ENCODE peak calls at places on chromosomes 11 and 22, in four cellular contexts. One of them, this sample, is unnamed.
A peak's percentile ranks its signal among the peaks of the same experiment; 100 is the strongest.

GRCh38 chr11:32266611-32267010 is 168.7 kb downstream of the WT1 start:
- DNase-seq in neural progenitor cell: no peak
- DNase-seq in heart right ventricle: no peak
- DNase-seq in cardiac muscle cell: no peak
- DNase-seq in this sample: no peak

GRCh38 chr11:105071060-105071732 is 26.1 kb upstream of the CARD16 start:
- DNase-seq in heart right ventricle: no peak
- DNase-seq in cardiac muscle cell: no peak
- DNase-seq in neural progenitor cell: no peak
- DNase-seq in this sample: no peak

GRCh38 chr22:23772315-23773246 is at the start of gene MMP11:
- DNase-seq in heart right ventricle: peak; percentile 61
- DNase-seq in cardiac muscle cell: peak; percentile 71
- DNase-seq in neural progenitor cell: peak; percentile 88
- DNase-seq in this sample: peak; percentile 89

GRCh38 chr22:44567846-44568493 is 69.9 kb upstream of the RTL6 start:
- DNase-seq in heart right ventricle: peak; percentile 30
- DNase-seq in cardiac muscle cell: peak; percentile 51
- DNase-seq in neural progenitor cell: no peak
- DNase-seq in this sample: no peak

GRCh38 chr22:39592104-39593060 is 21.8 kb downstream of the CACNA1I start:
- DNase-seq in heart right ventricle: no peak
- DNase-seq in cardiac muscle cell: no peak
- DNase-seq in neural progenitor cell: peak; percentile 32
- DNase-seq in this sample: no peak

GRCh38 chr11:63510360-63511130 is 4.7 kb downstream of the LGALS12 start:
- DNase-seq in cardiac muscle cell: no peak
- DNase-seq in heart right ventricle: peak; percentile 42
- DNase-seq in neural progenitor cell: peak; percentile 11
- DNase-seq in this sample: peak; percentile 65

GRCh38 chr11:118792642-118793124 is 1.7 kb upstream of the DDX6 start:
- DNase-seq in neural progenitor cell: peak; percentile 91
- DNase-seq in cardiac muscle cell: peak; percentile 86
- DNase-seq in heart right ventricle: peak; percentile 76
- DNase-seq in this sample: peak; percentile 74

GRCh38 chr11:108774037-108774436 is 109.2 kb downstream of the DDX10 start:
- DNase-seq in neural progenitor cell: no peak
- DNase-seq in cardiac muscle cell: no peak
- DNase-seq in heart right ventricle: no peak
- DNase-seq in this sample: no peak

GRCh38 chr22:27388090-27388600 is 413.4 kb downstream of the MN1 start:
- DNase-seq in cardiac muscle cell: no peak
- DNase-seq in neural progenitor cell: no peak
- DNase-seq in heart right ventricle: no peak
- DNase-seq in this sample: no peak

GRCh38 chr11:10246991-10247390 is 47.0 kb downstream of the SBF2 start:
- DNase-seq in cardiac muscle cell: no peak
- DNase-seq in neural progenitor cell: no peak
- DNase-seq in heart right ventricle: no peak
- DNase-seq in this sample: no peak

GRCh38 chr11:66068154-66068821 is 1.8 kb upstream of the PACS1 start:
- DNase-seq in heart right ventricle: peak; percentile 71
- DNase-seq in cardiac muscle cell: peak; percentile 85
- DNase-seq in neural progenitor cell: peak; percentile 85
- DNase-seq in this sample: peak; percentile 68

GRCh38 chr11:8684600-8685290 is 2.2 kb downstream of the RPL27A start:
- DNase-seq in heart right ventricle: no peak
- DNase-seq in cardiac muscle cell: no peak
- DNase-seq in neural progenitor cell: no peak
- DNase-seq in this sample: no peak
- H3K4me1 ChIP-seq in heart right ventricle: peaks cover 28% of the 10 kb centered on the region
- H3K4me1 ChIP-seq in cardiac muscle cell: peaks cover 5% of the 10 kb centered on the region
- H3K4me1 ChIP-seq in neural progenitor cell: peaks cover 25% of the 10 kb centered on the region
- H3K4me1 ChIP-seq in this sample: peaks cover 4% of the 10 kb centered on the region

GRCh38 chr22:32333769-32334639 is 23.7 kb upstream of the RFPL3 start:
- DNase-seq in cardiac muscle cell: no peak
- DNase-seq in heart right ventricle: no peak
- DNase-seq in neural progenitor cell: no peak
- DNase-seq in this sample: no peak
- H3K27me3 ChIP-seq in cardiac muscle cell: no peaks in the 10 kb centered on the region
- H3K27me3 ChIP-seq in heart right ventricle: no peaks in the 10 kb centered on the region
- H3K27me3 ChIP-seq in neural progenitor cell: no peaks in the 10 kb centered on the region
- H3K27me3 ChIP-seq in this sample: no peaks in the 10 kb centered on the region

GRCh38 chr22:19404676-19405075 is 26.9 kb downstream of the HIRA start:
- DNase-seq in neural progenitor cell: no peak
- DNase-seq in heart right ventricle: no peak
- DNase-seq in cardiac muscle cell: peak; percentile 12
- DNase-seq in this sample: no peak

GRCh38 chr22:19400881-19401280 is 30.7 kb downstream of the HIRA start:
- DNase-seq in cardiac muscle cell: no peak
- DNase-seq in heart right ventricle: no peak
- DNase-seq in neural progenitor cell: no peak
- DNase-seq in this sample: no peak

GRCh38 chr22:19401483-19401882 is 30.1 kb downstream of the HIRA start:
- DNase-seq in neural progenitor cell: no peak
- DNase-seq in heart right ventricle: no peak
- DNase-seq in cardiac muscle cell: no peak
- DNase-seq in this sample: no peak

GRCh38 chr22:19405133-19405532 is 26.4 kb downstream of the HIRA start:
- DNase-seq in heart right ventricle: no peak
- DNase-seq in cardiac muscle cell: no peak
- DNase-seq in neural progenitor cell: no peak
- DNase-seq in this sample: no peak

GRCh38 chr22:19402642-19403191 is 28.8 kb downstream of the HIRA start:
- DNase-seq in heart right ventricle: no peak
- DNase-seq in cardiac muscle cell: no peak
- DNase-seq in neural progenitor cell: no peak
- DNase-seq in this sample: no peak
- H3K4me1 ChIP-seq in heart right ventricle: no peaks in the 10 kb centered on the region
- H3K4me1 ChIP-seq in cardiac muscle cell: peaks cover 37% of the 10 kb centered on the region
- H3K4me1 ChIP-seq in neural progenitor cell: no peaks in the 10 kb centered on the region
- H3K4me1 ChIP-seq in this sample: no peaks in the 10 kb centered on the region

GRCh38 chr11:133347988-133348387 is 184.3 kb downstream of the OPCML start:
- DNase-seq in neural progenitor cell: no peak
- DNase-seq in cardiac muscle cell: no peak
- DNase-seq in heart right ventricle: no peak
- DNase-seq in this sample: no peak

GRCh38 chr11:133338588-133338987 is 193.7 kb downstream of the OPCML start:
- DNase-seq in cardiac muscle cell: no peak
- DNase-seq in heart right ventricle: no peak
- DNase-seq in neural progenitor cell: no peak
- DNase-seq in this sample: no peak

GRCh38 chr11:133342453-133342852 is 189.8 kb downstream of the OPCML start:
- DNase-seq in heart right ventricle: no peak
- DNase-seq in cardiac muscle cell: no peak
- DNase-seq in neural progenitor cell: no peak
- DNase-seq in this sample: no peak

GRCh38 chr11:133339495-133340140 is 192.7 kb downstream of the OPCML start:
- DNase-seq in heart right ventricle: no peak
- DNase-seq in cardiac muscle cell: no peak
- DNase-seq in neural progenitor cell: no peak
- DNase-seq in this sample: no peak

DNA sequence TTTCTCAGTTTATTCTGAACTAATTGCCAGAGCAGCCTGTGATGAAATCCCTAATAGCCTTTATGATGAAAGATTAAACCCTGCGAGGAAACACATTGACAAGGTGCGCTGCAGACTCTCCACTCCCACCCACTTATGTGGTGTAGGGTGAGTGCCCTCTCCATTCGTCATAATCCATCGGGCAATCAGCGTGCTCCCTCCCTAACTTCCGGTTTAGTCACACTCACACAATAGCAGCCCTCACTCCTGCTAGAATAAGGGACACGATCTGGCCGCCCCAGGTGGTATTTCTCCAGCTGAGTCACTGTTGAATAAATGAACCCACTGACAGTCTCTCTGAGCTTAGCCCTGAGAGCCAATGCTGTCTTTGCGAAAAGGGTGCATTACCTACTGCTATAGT is 188.3 kb downstream of the OPCML start:
- DNase-seq in heart right ventricle: no peak
- DNase-seq in cardiac muscle cell: no peak
- DNase-seq in neural progenitor cell: no peak
- DNase-seq in this sample: no peak
- H3K27me3 ChIP-seq in heart right ventricle: peaks cover 7% of the 10 kb centered on the region
- H3K27me3 ChIP-seq in cardiac muscle cell: no peaks in the 10 kb centered on the region
- H3K27me3 ChIP-seq in neural progenitor cell: no peaks in the 10 kb centered on the region
- H3K27me3 ChIP-seq in this sample: no peaks in the 10 kb centered on the region

This sample was measured in right cardiac atrium.